ENCODE peak calls at places on chromosomes 2 and 18, in six cellular contexts. One of them, this sample, is unnamed.

GRCh38 chr2:6896930-6897759 is 19.6 kb downstream of the RSAD2 start:
- DNase-seq in anterior cingulate cortex: no peak
- DNase-seq in nucleus accumbens: no peak
- DNase-seq in stomach: no peak
- DNase-seq in amniotic epithelial cell: peak; percentile 34
- DNase-seq in fibroblast of lung: peak; percentile 40
- DNase-seq in this sample: peak; percentile 62

GRCh38 chr2:144630459-144631215 is 110.7 kb upstream of the ZEB2 start:
- DNase-seq in anterior cingulate cortex: no peak
- DNase-seq in nucleus accumbens: no peak
- DNase-seq in stomach: no peak
- DNase-seq in amniotic epithelial cell: peak; percentile 24
- DNase-seq in fibroblast of lung: no peak
- DNase-seq in this sample: no peak

GRCh38 chr2:149863227-149863626 is 275.7 kb upstream of the MMADHC start:
- DNase-seq in anterior cingulate cortex: no peak
- DNase-seq in nucleus accumbens: no peak
- DNase-seq in stomach: no peak
- DNase-seq in amniotic epithelial cell: no peak
- DNase-seq in fibroblast of lung: no peak
- DNase-seq in this sample: no peak

GRCh38 chr18:77980275-77980674 is 730.6 kb downstream of the GALR1 start:
- DNase-seq in anterior cingulate cortex: no peak
- DNase-seq in nucleus accumbens: no peak
- DNase-seq in stomach: no peak
- DNase-seq in amniotic epithelial cell: no peak
- DNase-seq in fibroblast of lung: no peak
- DNase-seq in this sample: no peak

GRCh38 chr2:37711831-37712230 is 40.4 kb upstream of the CDC42EP3 start:
- DNase-seq in anterior cingulate cortex: no peak
- DNase-seq in nucleus accumbens: no peak
- DNase-seq in stomach: no peak
- DNase-seq in amniotic epithelial cell: peak; percentile 78
- DNase-seq in fibroblast of lung: peak; percentile 85
- DNase-seq in this sample: peak; percentile 57

GRCh38 chr2:104332733-104333132 is 521.2 kb upstream of the POU3F3 start:
- DNase-seq in anterior cingulate cortex: no peak
- DNase-seq in nucleus accumbens: no peak
- DNase-seq in stomach: no peak
- DNase-seq in amniotic epithelial cell: peak; percentile 2
- DNase-seq in fibroblast of lung: peak; percentile 84
- DNase-seq in this sample: peak; percentile 84

GRCh38 chr18:27377251-27377650 is 192.1 kb upstream of the CHST9 start:
- DNase-seq in anterior cingulate cortex: no peak
- DNase-seq in nucleus accumbens: no peak
- DNase-seq in stomach: no peak
- DNase-seq in amniotic epithelial cell: peak; percentile 88
- DNase-seq in fibroblast of lung: peak; percentile 90
- DNase-seq in this sample: peak; percentile 77

GRCh38 chr2:101818531-101819451 is 121.3 kb downstream of the MAP4K4 start:
- DNase-seq in anterior cingulate cortex: peak; percentile 37
- DNase-seq in nucleus accumbens: no peak
- DNase-seq in stomach: no peak
- DNase-seq in amniotic epithelial cell: peak; percentile 60
- DNase-seq in fibroblast of lung: peak; percentile 88
- DNase-seq in this sample: peak; percentile 77

This sample was measured in astrocyte of the spinal cord.